ENCODE peak calls at places on chromosomes 13 and 19, in four cellular contexts. C is body of pancreas, D is endodermal cell, K is esophagus squamous epithelium. T is an unnamed sample.

GRCh38 chr13:47215741-47216140 is 318.9 kb upstream of the HTR2A start:
- DNase-seq in D (peak; percentile 55), K (no peak), C (no peak), T (peak; percentile 53)

GRCh38 chr19:51337861-51338562 is 3.9 kb downstream of the VSIG10L start:
- DNase-seq in D (peak; percentile 48), C (no peak), K (no peak), T (no peak)

GRCh38 chr13:113882266-113882627 is 18.4 kb upstream of the GAS6 start:
- DNase-seq in C (no peak), K (no peak), D (no peak), T (no peak)

GRCh38 chr13:51502206-51502651 is 49.4 kb upstream of the INTS6 start:
- DNase-seq in K (no peak), C (no peak), D (no peak), T (peak; percentile 15)

GRCh38 chr13:27541386-27541785 is 78.9 kb downstream of the LNX2 start:
- DNase-seq in D (no peak), C (no peak), K (no peak), T (peak; percentile 15)

GRCh38 chr13:99505814-99506269 is 4.6 kb downstream of the TM9SF2 start:
- DNase-seq in D (no peak), K (no peak), C (no peak), T (peak; percentile 73)

GRCh38 chr13:66673401-66673800 is 556.7 kb downstream of the PCDH9 start:
- DNase-seq in D (no peak), C (no peak), K (no peak), T (peak; percentile 75)

GRCh38 chr19:17830567-17831418 is 9.5 kb upstream of the INSL3 start:
- DNase-seq in C (peak; percentile 73), K (no peak), D (peak; percentile 99), T (peak; percentile 55)

GRCh38 chr13:75364131-75364713 is 117.7 kb downstream of the TBC1D4 start:
- DNase-seq in D (no peak), K (no peak), C (no peak), T (no peak)

GRCh38 chr19:44808463-44809371 is at the start of gene BCAM:
- DNase-seq in K (no peak), D (peak; percentile 90), C (peak; percentile 75), T (peak; percentile 91)

GRCh38 chr19:17950310-17951150 is 16.4 kb upstream of the KCNN1 start:
- DNase-seq in K (no peak), C (no peak), D (peak; percentile 71), T (peak; percentile 27)

GRCh38 chr13:39034085-39034484 is 3.8 kb downstream of the PROSER1 start:
- DNase-seq in C (no peak), K (no peak), D (no peak), T (no peak)

GRCh38 chr19:35328851-35329285 is at the start of gene CD22:
- DNase-seq in D (no peak), K (no peak), C (no peak), T (no peak)

GRCh38 chr19:52270266-52270885 is 989 bp downstream of the ZNF766 start:
- DNase-seq in C (no peak), D (peak; percentile 53), K (no peak), T (peak; percentile 64)

GRCh38 chr19:49366110-49366509 is 2.4 kb downstream of the DKKL1 start:
- DNase-seq in D (no peak), K (no peak), C (no peak), T (no peak)

GRCh38 chr13:98975822-98976261 is 2.0 kb downstream of the DOCK9 start:
- DNase-seq in K (no peak), C (no peak), D (peak; percentile 85), T (no peak)

GRCh38 chr13:49272296-49272695 is 24.6 kb downstream of the CDADC1 start:
- DNase-seq in D (no peak), K (no peak), C (no peak), T (no peak)

GRCh38 chr13:40146586-40147240 is 491.3 kb downstream of the COG6 start:
- DNase-seq in C (no peak), D (no peak), K (no peak), T (no peak)

GRCh38 chr13:98766120-98766519 is 13.6 kb upstream of the SLC15A1 start:
- DNase-seq in K (no peak), C (no peak), D (no peak), T (no peak)

GRCh38 chr19:44796701-44797115 is 12.2 kb upstream of the BCAM start:
- DNase-seq in D (peak; percentile 85), K (no peak), C (peak; percentile 57), T (no peak)

GRCh38 chr19:56066152-56067023 is 54.7 kb downstream of the ZNF787 start:
- DNase-seq in C (peak; percentile 80), K (no peak), D (peak; percentile 92), T (peak; percentile 76)

GRCh38 chr19:38975214-38975860 is at the start of gene FBXO17:
- DNase-seq in C (peak; percentile 48), K (no peak), D (peak; percentile 85), T (peak; percentile 87)

GRCh38 chr19:38990949-38991697 is 15.6 kb upstream of the FBXO17 start:
- DNase-seq in K (no peak), D (no peak), C (no peak), T (no peak)

GRCh38 chr13:113094410-113094800 is 11.2 kb upstream of the F7 start:
- DNase-seq in C (no peak), D (no peak), K (no peak), T (no peak)

GRCh38 chr13:57716295-57716694 is 84.8 kb downstream of the PCDH17 start:
- DNase-seq in D (peak; percentile 72), C (no peak), K (no peak), T (no peak)

GRCh38 chr13:27014406-27015359 is 156.9 kb downstream of the USP12 start:
- DNase-seq in D (peak; percentile 48), C (no peak), K (no peak), T (no peak)

GRCh38 chr13:43229506-43229905 is 206.1 kb downstream of the DNAJC15 start:
- DNase-seq in D (no peak), C (no peak), K (no peak), T (no peak)

GRCh38 chr13:30026093-30026492 is 175.7 kb upstream of the UBL3 start:
- DNase-seq in C (no peak), K (no peak), D (no peak), T (peak; percentile 53)

GRCh38 chr13:30026909-30027308 is 176.5 kb upstream of the UBL3 start:
- DNase-seq in C (no peak), D (no peak), K (no peak), T (no peak)

GRCh38 chr13:30022796-30023195 is 172.4 kb upstream of the UBL3 start:
- DNase-seq in K (no peak), C (no peak), D (no peak), T (no peak)

GRCh38 chr13:30027569-30028455 is 177.4 kb upstream of the UBL3 start:
- DNase-seq in C (no peak), D (no peak), K (no peak), T (no peak)

GRCh38 chr13:30025351-30025750 is 174.9 kb upstream of the UBL3 start:
- DNase-seq in K (no peak), D (no peak), C (no peak), T (no peak)
- H3K4me1 ChIP-seq in K (no peaks in the 10 kb centered on the region), D (no peaks in the 10 kb centered on the region), C (no peaks in the 10 kb centered on the region), T (peaks cover 31% of the 10 kb centered on the region)

GRCh38 chr13:106374631-106375030 is 160.8 kb downstream of the EFNB2 start:
- DNase-seq in C (no peak), D (no peak), K (no peak), T (no peak)
- H3K4me1 ChIP-seq in C (no peaks in the 10 kb centered on the region), D (peaks cover 7% of the 10 kb centered on the region), K (no peaks in the 10 kb centered on the region), T (peaks cover 29% of the 10 kb centered on the region)

DNA sequence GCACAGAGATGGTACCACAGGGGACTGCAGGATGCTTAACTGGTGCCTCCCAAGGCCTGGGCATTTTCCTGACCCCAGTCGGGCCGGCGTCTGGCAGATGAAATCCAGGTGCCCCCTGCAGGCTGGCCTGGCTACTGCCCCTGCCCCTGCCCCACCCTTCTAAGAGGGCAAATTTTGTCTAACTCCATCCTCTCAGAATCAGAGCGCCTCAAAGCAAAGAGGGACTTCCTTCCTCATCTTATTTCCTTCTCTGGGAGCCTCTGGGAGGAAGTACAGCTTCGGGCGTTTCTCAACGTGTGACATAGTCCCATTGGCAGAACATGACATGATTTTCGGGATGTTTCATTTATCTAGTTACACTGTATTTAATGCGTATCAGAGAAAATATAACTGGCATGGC is 2.7 kb downstream of the PRKACA start:
- DNase-seq in C (peak; percentile 62), D (peak; percentile 83), K (no peak), T (peak; percentile 31)
- H3K4me1 ChIP-seq in C (peaks cover 59% of the 10 kb centered on the region), D (peaks cover 12% of the 10 kb centered on the region), K (peaks cover 35% of the 10 kb centered on the region), T (peaks cover 77% of the 10 kb centered on the region)

DNA sequence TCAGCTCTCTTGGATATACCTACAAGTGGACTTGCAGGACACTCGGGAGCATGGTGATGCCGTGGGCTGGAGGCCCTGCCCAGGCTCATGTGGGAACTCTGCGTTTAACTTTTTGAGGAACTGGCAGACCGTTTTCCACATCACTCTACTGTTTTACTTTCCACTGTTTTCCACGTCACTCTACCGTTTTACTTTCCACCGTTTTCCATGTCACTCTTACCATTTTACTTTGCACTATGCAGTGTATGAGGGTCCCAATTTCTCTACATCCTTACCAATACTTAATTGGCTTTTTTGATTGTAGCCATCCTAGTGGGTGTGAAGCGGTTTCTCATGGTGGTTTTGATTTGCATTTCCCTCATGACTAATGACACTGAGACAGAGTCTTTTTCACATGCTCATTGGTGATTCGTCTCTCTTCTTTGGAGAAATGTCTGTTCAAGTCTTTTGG is 40.5 kb downstream of the GATAD2A start:
- DNase-seq in D (no peak), K (no peak), C (no peak), T (no peak)
- H3K4me1 ChIP-seq in D (no peaks in the 10 kb centered on the region), K (no peaks in the 10 kb centered on the region), C (peaks cover 37% of the 10 kb centered on the region), T (peaks cover 21% of the 10 kb centered on the region)

DNA sequence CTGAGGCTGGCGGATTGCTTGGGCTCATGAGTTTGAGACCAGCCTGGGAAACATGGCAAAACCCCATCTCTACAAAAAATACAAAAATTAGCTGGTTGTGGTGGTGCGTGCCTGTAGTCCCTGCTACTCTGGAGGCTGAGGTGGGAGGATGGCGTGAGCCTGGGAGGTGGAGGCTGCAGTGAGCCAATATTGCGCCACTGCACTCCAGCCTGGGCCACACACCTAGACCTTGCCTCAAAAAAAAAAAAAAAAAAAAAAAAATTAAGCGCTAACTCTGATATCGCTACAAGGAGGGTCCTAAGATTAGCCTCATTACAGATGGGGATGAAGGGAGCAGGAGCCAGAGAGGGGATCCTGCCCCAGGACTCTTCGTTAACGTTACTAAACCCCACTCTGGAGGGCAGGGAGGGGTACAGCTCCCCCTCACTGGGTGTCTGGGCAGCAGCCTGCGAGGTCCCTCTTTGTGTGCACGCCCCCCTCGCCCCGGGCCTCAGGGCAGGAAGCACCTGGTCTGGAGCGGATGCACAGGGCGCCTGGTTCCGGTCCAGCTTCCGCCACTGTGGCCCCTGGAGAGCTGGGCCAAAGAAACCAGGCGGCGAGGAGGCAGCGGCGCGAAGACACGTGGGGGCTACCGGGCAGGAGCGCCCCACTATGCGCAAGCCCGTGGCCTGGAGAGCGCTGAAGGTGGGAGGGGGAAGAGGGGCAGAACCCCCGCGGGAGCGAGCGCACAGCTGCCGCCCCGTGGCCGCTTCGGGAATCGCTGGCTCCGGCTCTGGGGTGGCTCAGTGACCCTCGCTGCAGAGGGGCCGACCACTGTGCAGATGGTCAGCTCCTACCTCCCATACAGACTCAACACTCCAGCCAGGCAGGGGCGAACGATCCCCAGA is 1.5 kb upstream of the LYL1 start:
- DNase-seq in C (no peak), D (peak; percentile 87), K (peak; percentile 57), T (peak; percentile 33)
- H3K4me1 ChIP-seq in C (peaks cover 13% of the 10 kb centered on the region), D (no peaks in the 10 kb centered on the region), K (peaks cover 11% of the 10 kb centered on the region), T (peaks cover 13% of the 10 kb centered on the region)

GRCh38 chr19:2087621-2088100 is 8.5 kb downstream of the MOB3A start:
- DNase-seq in C (no peak), D (no peak), K (no peak), T (no peak)
- H3K4me1 ChIP-seq in C (peaks cover 9% of the 10 kb centered on the region), D (no peaks in the 10 kb centered on the region), K (peaks cover 64% of the 10 kb centered on the region), T (peaks cover 31% of the 10 kb centered on the region)

T was measured in adipocyte.